ENCODE peak calls at places on chromosomes 6 and 20, in eight cellular contexts. One of them, this sample, is unnamed.
A peak's percentile ranks its signal among the peaks of the same experiment; 100 is the strongest.

GRCh38 chr6:151494235-151494950 is 576 bp downstream of the CCDC170 start:
- DNase-seq in heart left ventricle: peak; percentile 49
- DNase-seq in mesothelial cell of epicardium: no peak
- DNase-seq in osteocyte: no peak
- DNase-seq in colonic mucosa: peak; percentile 23
- DNase-seq in thyroid gland: peak; percentile 80
- DNase-seq in PC-9: peak; percentile 25
- DNase-seq in neural crest cell: peak; percentile 14
- DNase-seq in this sample: no peak

GRCh38 chr20:33653900-33654596 is 8.1 kb upstream of the C20orf144 start:
- DNase-seq in heart left ventricle: no peak
- DNase-seq in mesothelial cell of epicardium: no peak
- DNase-seq in osteocyte: no peak
- DNase-seq in colonic mucosa: peak; percentile 94
- DNase-seq in thyroid gland: peak; percentile 83
- DNase-seq in PC-9: peak; percentile 81
- DNase-seq in neural crest cell: no peak
- DNase-seq in this sample: peak; percentile 84

GRCh38 chr20:38875170-38875993 is 50.8 kb upstream of the FAM83D start:
- DNase-seq in heart left ventricle: no peak
- DNase-seq in mesothelial cell of epicardium: no peak
- DNase-seq in osteocyte: no peak
- DNase-seq in colonic mucosa: peak; percentile 41
- DNase-seq in thyroid gland: no peak
- DNase-seq in PC-9: no peak
- DNase-seq in neural crest cell: no peak
- DNase-seq in this sample: no peak

GRCh38 chr20:32028647-32029372 is 18.6 kb downstream of the CCM2L start:
- DNase-seq in heart left ventricle: no peak
- DNase-seq in mesothelial cell of epicardium: no peak
- DNase-seq in osteocyte: no peak
- DNase-seq in colonic mucosa: no peak
- DNase-seq in thyroid gland: no peak
- DNase-seq in PC-9: no peak
- DNase-seq in neural crest cell: no peak
- DNase-seq in this sample: no peak

GRCh38 chr6:17460862-17461261 is 67.5 kb downstream of the CAP2 start:
- DNase-seq in heart left ventricle: no peak
- DNase-seq in mesothelial cell of epicardium: no peak
- DNase-seq in osteocyte: no peak
- DNase-seq in colonic mucosa: no peak
- DNase-seq in thyroid gland: no peak
- DNase-seq in PC-9: no peak
- DNase-seq in neural crest cell: no peak
- DNase-seq in this sample: no peak

GRCh38 chr6:99736302-99736701 is 129.7 kb downstream of the PRDM13 start:
- DNase-seq in heart left ventricle: no peak
- DNase-seq in mesothelial cell of epicardium: no peak
- DNase-seq in osteocyte: no peak
- DNase-seq in colonic mucosa: no peak
- DNase-seq in thyroid gland: no peak
- DNase-seq in PC-9: no peak
- DNase-seq in neural crest cell: no peak
- DNase-seq in this sample: no peak

GRCh38 chr6:132483779-132484679 is 28.9 kb downstream of the STX7 start:
- DNase-seq in heart left ventricle: no peak
- DNase-seq in mesothelial cell of epicardium: no peak
- DNase-seq in osteocyte: no peak
- DNase-seq in colonic mucosa: peak; percentile 49
- DNase-seq in thyroid gland: peak; percentile 14
- DNase-seq in PC-9: peak; percentile 20
- DNase-seq in neural crest cell: peak; percentile 36
- DNase-seq in this sample: no peak

GRCh38 chr20:63182425-63182824 is 33.5 kb downstream of the YTHDF1 start:
- DNase-seq in heart left ventricle: no peak
- DNase-seq in mesothelial cell of epicardium: no peak
- DNase-seq in osteocyte: no peak
- DNase-seq in colonic mucosa: no peak
- DNase-seq in thyroid gland: no peak
- DNase-seq in PC-9: no peak
- DNase-seq in neural crest cell: no peak
- DNase-seq in this sample: no peak

GRCh38 chr6:132898376-132898775 is 84.0 kb downstream of the RPS12 start:
- DNase-seq in heart left ventricle: no peak
- DNase-seq in mesothelial cell of epicardium: no peak
- DNase-seq in osteocyte: no peak
- DNase-seq in colonic mucosa: no peak
- DNase-seq in thyroid gland: no peak
- DNase-seq in PC-9: no peak
- DNase-seq in neural crest cell: no peak
- DNase-seq in this sample: no peak

GRCh38 chr6:10507298-10507697 is 13.9 kb upstream of the GCNT2 start:
- DNase-seq in heart left ventricle: no peak
- DNase-seq in mesothelial cell of epicardium: no peak
- DNase-seq in osteocyte: no peak
- DNase-seq in colonic mucosa: no peak
- DNase-seq in thyroid gland: no peak
- DNase-seq in PC-9: no peak
- DNase-seq in neural crest cell: no peak
- DNase-seq in this sample: no peak

GRCh38 chr6:79084693-79085092 is 6.6 kb upstream of the PHIP start:
- DNase-seq in heart left ventricle: no peak
- DNase-seq in mesothelial cell of epicardium: no peak
- DNase-seq in osteocyte: no peak
- DNase-seq in colonic mucosa: no peak
- DNase-seq in thyroid gland: no peak
- DNase-seq in PC-9: no peak
- DNase-seq in neural crest cell: no peak
- DNase-seq in this sample: no peak

GRCh38 chr20:19783966-19784401 is 25.9 kb downstream of the RIN2 start:
- DNase-seq in heart left ventricle: peak; percentile 80
- DNase-seq in mesothelial cell of epicardium: no peak
- DNase-seq in osteocyte: no peak
- DNase-seq in colonic mucosa: no peak
- DNase-seq in thyroid gland: peak; percentile 51
- DNase-seq in PC-9: peak; percentile 91
- DNase-seq in neural crest cell: no peak
- DNase-seq in this sample: no peak

GRCh38 chr20:33033381-33033780 is 1.9 kb downstream of the BPIFB6 start:
- DNase-seq in heart left ventricle: no peak
- DNase-seq in mesothelial cell of epicardium: no peak
- DNase-seq in osteocyte: no peak
- DNase-seq in colonic mucosa: no peak
- DNase-seq in thyroid gland: no peak
- DNase-seq in PC-9: no peak
- DNase-seq in neural crest cell: no peak
- DNase-seq in this sample: no peak

GRCh38 chr6:108774555-108774954 is 73.7 kb upstream of the ARMC2 start:
- DNase-seq in heart left ventricle: no peak
- DNase-seq in mesothelial cell of epicardium: no peak
- DNase-seq in osteocyte: no peak
- DNase-seq in colonic mucosa: no peak
- DNase-seq in thyroid gland: no peak
- DNase-seq in PC-9: no peak
- DNase-seq in neural crest cell: no peak
- DNase-seq in this sample: no peak

GRCh38 chr6:2231438-2231837 is 14.0 kb downstream of the GMDS start:
- DNase-seq in heart left ventricle: no peak
- DNase-seq in mesothelial cell of epicardium: no peak
- DNase-seq in osteocyte: no peak
- DNase-seq in colonic mucosa: no peak
- DNase-seq in thyroid gland: no peak
- DNase-seq in PC-9: no peak
- DNase-seq in neural crest cell: no peak
- DNase-seq in this sample: no peak

GRCh38 chr6:83270971-83271714 is 78.0 kb downstream of the RWDD2A start:
- DNase-seq in heart left ventricle: no peak
- DNase-seq in mesothelial cell of epicardium: no peak
- DNase-seq in osteocyte: no peak
- DNase-seq in colonic mucosa: no peak
- DNase-seq in thyroid gland: no peak
- DNase-seq in PC-9: no peak
- DNase-seq in neural crest cell: no peak
- DNase-seq in this sample: no peak

GRCh38 chr20:31698803-31699718 is 23.6 kb downstream of the BCL2L1 start:
- DNase-seq in heart left ventricle: peak; percentile 73
- DNase-seq in mesothelial cell of epicardium: no peak
- DNase-seq in osteocyte: no peak
- DNase-seq in colonic mucosa: peak; percentile 68
- DNase-seq in thyroid gland: peak; percentile 74
- DNase-seq in PC-9: peak; percentile 58
- DNase-seq in neural crest cell: no peak
- DNase-seq in this sample: no peak

GRCh38 chr6:8803181-8803760 is 367.9 kb upstream of the SLC35B3 start:
- DNase-seq in heart left ventricle: no peak
- DNase-seq in mesothelial cell of epicardium: no peak
- DNase-seq in osteocyte: no peak
- DNase-seq in colonic mucosa: no peak
- DNase-seq in thyroid gland: no peak
- DNase-seq in PC-9: no peak
- DNase-seq in neural crest cell: no peak
- DNase-seq in this sample: no peak

GRCh38 chr6:123829302-123829953 is 25.8 kb downstream of the NKAIN2 start:
- DNase-seq in heart left ventricle: no peak
- DNase-seq in mesothelial cell of epicardium: no peak
- DNase-seq in osteocyte: no peak
- DNase-seq in colonic mucosa: no peak
- DNase-seq in thyroid gland: no peak
- DNase-seq in PC-9: no peak
- DNase-seq in neural crest cell: no peak
- DNase-seq in this sample: no peak

GRCh38 chr20:63215101-63216040 is 560 bp downstream of the YTHDF1 start:
- DNase-seq in heart left ventricle: no peak
- DNase-seq in mesothelial cell of epicardium: no peak
- DNase-seq in osteocyte: no peak
- DNase-seq in colonic mucosa: peak; percentile 45
- DNase-seq in thyroid gland: peak; percentile 72
- DNase-seq in PC-9: peak; percentile 48
- DNase-seq in neural crest cell: peak; percentile 35
- DNase-seq in this sample: no peak

GRCh38 chr6:113122060-113122459 is 735.1 kb upstream of the MARCKS start:
- DNase-seq in heart left ventricle: peak; percentile 30
- DNase-seq in mesothelial cell of epicardium: no peak
- DNase-seq in osteocyte: no peak
- DNase-seq in colonic mucosa: no peak
- DNase-seq in thyroid gland: peak; percentile 4
- DNase-seq in PC-9: peak; percentile 62
- DNase-seq in neural crest cell: no peak
- DNase-seq in this sample: no peak
- TF ChIP-seq CTCF in heart left ventricle: no peak
- TF ChIP-seq CTCF in mesothelial cell of epicardium: no peak
- TF ChIP-seq CTCF in osteocyte: peak; percentile 57
- TF ChIP-seq CTCF in colonic mucosa: no peak
- TF ChIP-seq CTCF in thyroid gland: peak; percentile 30
- TF ChIP-seq CTCF in PC-9: peak; percentile 63
- TF ChIP-seq CTCF in neural crest cell: peak; percentile 19
- TF ChIP-seq CTCF in this sample: peak; percentile 40

DNA sequence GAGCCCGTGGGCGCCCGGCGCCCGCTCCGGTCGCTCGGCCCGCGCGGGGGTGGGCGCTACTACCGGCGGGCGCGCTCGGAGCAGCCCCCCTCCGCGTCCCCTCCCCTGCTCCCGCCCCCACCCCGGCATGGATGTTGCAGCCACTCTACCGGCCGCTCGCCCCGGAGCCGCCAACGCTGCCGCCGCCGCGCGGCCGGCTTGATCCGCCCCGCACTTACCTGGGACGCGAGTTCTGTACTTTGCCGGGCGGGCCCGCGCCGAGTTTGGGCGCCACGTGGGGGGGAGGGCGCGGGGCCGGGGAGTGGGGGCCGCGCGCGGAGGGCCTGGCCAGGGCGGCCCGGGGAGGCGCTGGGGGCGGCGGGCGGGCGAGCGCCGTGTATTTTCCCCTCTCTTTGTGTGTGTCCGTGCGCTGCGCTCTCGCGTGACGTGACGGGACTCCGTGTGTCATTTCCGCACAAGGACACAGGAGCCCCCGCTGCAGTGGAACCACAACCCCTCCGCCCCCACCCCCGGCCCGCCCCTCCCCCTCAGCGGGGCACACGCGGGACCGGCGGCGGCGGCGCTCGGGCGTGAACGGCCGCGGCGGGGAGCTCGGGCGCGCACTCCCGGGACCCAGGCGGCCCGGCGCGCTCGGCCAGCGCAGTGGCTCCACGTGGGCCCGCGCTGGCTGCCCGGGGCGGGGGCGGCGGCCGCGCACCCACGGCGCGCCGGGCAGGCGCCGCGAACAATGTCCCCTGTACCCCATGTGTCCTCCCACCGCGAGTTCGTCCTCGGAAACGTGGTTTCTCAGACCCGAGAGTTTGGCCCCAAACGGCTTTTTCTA is at the start of gene BEND3:
- DNase-seq in heart left ventricle: no peak
- DNase-seq in mesothelial cell of epicardium: peak; percentile 37
- DNase-seq in osteocyte: no peak
- DNase-seq in colonic mucosa: peak; percentile 45
- DNase-seq in thyroid gland: peak; percentile 44
- DNase-seq in PC-9: peak; percentile 31
- DNase-seq in neural crest cell: peak; percentile 29
- DNase-seq in this sample: peak; percentile 75
- TF ChIP-seq CTCF in heart left ventricle: no peak
- TF ChIP-seq CTCF in mesothelial cell of epicardium: no peak
- TF ChIP-seq CTCF in osteocyte: no peak
- TF ChIP-seq CTCF in colonic mucosa: no peak
- TF ChIP-seq CTCF in thyroid gland: no peak
- TF ChIP-seq CTCF in PC-9: no peak
- TF ChIP-seq CTCF in neural crest cell: peak; percentile 23
- TF ChIP-seq CTCF in this sample: no peak

DNA sequence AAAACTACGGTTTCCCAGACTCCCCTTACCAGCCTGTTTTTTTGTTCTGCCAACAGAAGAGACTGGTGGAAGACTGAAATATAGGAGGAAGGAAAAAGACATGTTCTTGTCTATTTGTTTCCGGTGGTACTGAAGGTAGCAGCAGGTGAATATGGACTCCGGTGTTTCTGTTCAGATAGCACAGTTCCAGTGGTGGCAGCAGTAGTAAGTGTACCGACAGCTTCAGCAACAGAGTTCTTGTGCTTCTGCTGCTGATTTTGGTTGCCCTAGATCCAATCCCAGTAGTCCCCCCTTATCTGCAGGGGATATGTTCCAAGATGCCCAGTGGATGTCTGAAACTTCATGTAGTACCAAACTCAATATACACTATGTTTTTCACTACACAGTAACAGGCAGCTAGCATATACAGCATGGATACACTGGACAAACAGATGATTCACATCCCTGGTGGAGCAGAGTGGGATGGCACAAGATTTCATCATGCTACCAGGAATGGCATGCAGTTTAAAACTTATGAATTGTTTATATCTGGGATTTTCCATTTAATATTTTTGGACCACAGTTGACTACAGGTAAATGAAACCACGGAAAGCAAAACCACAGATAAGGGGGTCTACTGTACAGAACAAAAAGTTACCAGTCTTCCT is 301.8 kb downstream of the BTBD9 start:
- DNase-seq in heart left ventricle: no peak
- DNase-seq in mesothelial cell of epicardium: no peak
- DNase-seq in osteocyte: no peak
- DNase-seq in colonic mucosa: no peak
- DNase-seq in thyroid gland: no peak
- DNase-seq in PC-9: no peak
- DNase-seq in neural crest cell: no peak
- DNase-seq in this sample: no peak
- TF ChIP-seq CTCF in heart left ventricle: no peak
- TF ChIP-seq CTCF in mesothelial cell of epicardium: peak; percentile 10
- TF ChIP-seq CTCF in osteocyte: peak; percentile 41
- TF ChIP-seq CTCF in colonic mucosa: no peak
- TF ChIP-seq CTCF in thyroid gland: no peak
- TF ChIP-seq CTCF in PC-9: peak; percentile 31
- TF ChIP-seq CTCF in neural crest cell: peak; percentile 27
- TF ChIP-seq CTCF in this sample: peak; percentile 42

GRCh38 chr6:16129623-16130243 is 847 bp downstream of the MYLIP start:
- DNase-seq in heart left ventricle: peak; percentile 30
- DNase-seq in mesothelial cell of epicardium: no peak
- DNase-seq in osteocyte: no peak
- DNase-seq in colonic mucosa: peak; percentile 54
- DNase-seq in thyroid gland: peak; percentile 55
- DNase-seq in PC-9: peak; percentile 30
- DNase-seq in neural crest cell: no peak
- DNase-seq in this sample: no peak
- TF ChIP-seq CTCF in heart left ventricle: no peak
- TF ChIP-seq CTCF in mesothelial cell of epicardium: no peak
- TF ChIP-seq CTCF in osteocyte: no peak
- TF ChIP-seq CTCF in colonic mucosa: no peak
- TF ChIP-seq CTCF in thyroid gland: no peak
- TF ChIP-seq CTCF in PC-9: peak; percentile 12
- TF ChIP-seq CTCF in neural crest cell: no peak
- TF ChIP-seq CTCF in this sample: peak; percentile 1

This sample was measured in type B pancreatic cell.